ENCODE peak calls at places on chromosomes 11 and 22, in ten cellular contexts. V is HCEC 1CT; Q is activated CD8-positive, alpha-beta memory T cell treated with anti-CD3 and anti-CD28 coated beads for 48 hours; C is colonic mucosa; Y is germinal center; E is HT-29; O is RPMI7951; T is NCI-H446 treated with DMSO at 0.1 percent for 48 hours; Z is effector memory CD4-positive, alpha-beta T cell; A is fibroblast of mammary gland. X is an unnamed sample.

GRCh38 chr11:30935861-30936260 is 349.7 kb upstream of the MPPED2 start:
- DNase-seq in V (no peak), Q (no peak), C (no peak), Y (no peak), E (no peak), O (peak; percentile 29), T (no peak), Z (no peak), A (peak; percentile 19), X (no peak)

GRCh38 chr11:31236052-31236652 is 133.4 kb downstream of the DCDC1 start:
- DNase-seq in V (peak; percentile 40), Q (no peak), C (no peak), Y (no peak), E (peak; percentile 15), O (peak; percentile 7), T (peak; percentile 73), Z (no peak), A (peak; percentile 9), X (no peak)

GRCh38 chr11:15824060-15824459 is 532.3 kb downstream of the SOX6 start:
- DNase-seq in V (no peak), Q (no peak), C (no peak), Y (no peak), E (no peak), O (no peak), T (no peak), Z (no peak), A (no peak), X (no peak)

GRCh38 chr11:92227233-92227593 is 2.6 kb downstream of the FAT3 start:
- DNase-seq in V (no peak), Q (no peak), C (no peak), Y (no peak), E (no peak), O (no peak), T (no peak), Z (no peak), A (no peak), X (no peak)

GRCh38 chr11:2271077-2271326 is 614 bp upstream of the ASCL2 start:
- DNase-seq in V (no peak), Q (no peak), C (peak; percentile 39), Y (no peak), E (no peak), O (no peak), T (no peak), Z (no peak), A (no peak), X (no peak)

GRCh38 chr11:33893711-33894401 is 2.0 kb upstream of the LMO2 start:
- DNase-seq in V (no peak), Q (peak; percentile 60), C (no peak), Y (peak; percentile 53), E (no peak), O (peak; percentile 55), T (no peak), Z (peak; percentile 22), A (no peak), X (peak; percentile 58)

GRCh38 chr11:3041699-3042098 is 15.5 kb downstream of the CARS1 start:
- DNase-seq in V (no peak), Q (no peak), C (no peak), Y (no peak), E (no peak), O (no peak), T (no peak), Z (no peak), A (no peak), X (no peak)

GRCh38 chr11:121870202-121871045 is 245.6 kb downstream of the BLID start:
- DNase-seq in V (peak; percentile 47), Q (no peak), C (no peak), Y (no peak), E (no peak), O (no peak), T (no peak), Z (no peak), A (peak; percentile 33), X (no peak)

GRCh38 chr11:45709264-45709663 is 43.8 kb upstream of the CHST1 start:
- DNase-seq in V (no peak), Q (no peak), C (no peak), Y (no peak), E (no peak), O (no peak), T (no peak), Z (no peak), A (no peak), X (no peak)

GRCh38 chr11:19864141-19865120 is 151.8 kb downstream of the NAV2 start:
- DNase-seq in V (no peak), Q (no peak), C (no peak), Y (no peak), E (no peak), O (peak; percentile 25), T (no peak), Z (no peak), A (no peak), X (no peak)

GRCh38 chr22:39314251-39314971 is 5.0 kb downstream of the RPL3 start:
- DNase-seq in V (no peak), Q (no peak), C (no peak), Y (no peak), E (no peak), O (no peak), T (no peak), Z (no peak), A (no peak), X (no peak)

GRCh38 chr22:32644252-32645100 is 157.0 kb upstream of the TIMP3 start:
- DNase-seq in V (no peak), Q (no peak), C (peak; percentile 30), Y (no peak), E (peak; percentile 50), O (peak; percentile 77), T (no peak), Z (no peak), A (no peak), X (no peak)

GRCh38 chr11:27973851-27974536 is 134.0 kb downstream of the KIF18A start:
- DNase-seq in V (no peak), Q (no peak), C (no peak), Y (no peak), E (no peak), O (no peak), T (peak; percentile 44), Z (no peak), A (peak; percentile 37), X (no peak)

GRCh38 chr11:68855205-68855978 is 13.7 kb upstream of the CPT1A start:
- DNase-seq in V (no peak), Q (no peak), C (peak; percentile 58), Y (peak; percentile 54), E (no peak), O (peak; percentile 48), T (no peak), Z (no peak), A (peak; percentile 22), X (no peak)

GRCh38 chr11:102061276-102061675 is 14.0 kb downstream of the CFAP300 start:
- DNase-seq in V (no peak), Q (no peak), C (no peak), Y (no peak), E (peak; percentile 16), O (peak; percentile 39), T (no peak), Z (no peak), A (no peak), X (no peak)

GRCh38 chr11:76588455-76589325 is 81.9 kb downstream of the LRRC32 start:
- DNase-seq in V (no peak), Q (no peak), C (peak; percentile 62), Y (peak; percentile 54), E (no peak), O (no peak), T (no peak), Z (no peak), A (no peak), X (peak; percentile 59)

GRCh38 chr22:38397189-38398097 is 57.6 kb downstream of the KCNJ4 start:
- DNase-seq in V (no peak), Q (no peak), C (peak; percentile 68), Y (no peak), E (peak; percentile 11), O (peak; percentile 75), T (peak; percentile 7), Z (no peak), A (peak; percentile 37), X (no peak)

GRCh38 chr11:124899376-124900145 is 1.9 kb upstream of the ROBO4 start:
- DNase-seq in V (peak; percentile 55), Q (no peak), C (no peak), Y (no peak), E (no peak), O (peak; percentile 32), T (no peak), Z (no peak), A (peak; percentile 20), X (no peak)

GRCh38 chr11:68632802-68633201 is 51.5 kb upstream of the GAL start:
- DNase-seq in V (peak; percentile 55), Q (no peak), C (peak; percentile 65), Y (peak; percentile 19), E (peak; percentile 87), O (peak; percentile 51), T (no peak), Z (no peak), A (peak; percentile 74), X (peak; percentile 7)

GRCh38 chr11:9280655-9281301 is 15.6 kb upstream of the DENND5A start:
- DNase-seq in V (no peak), Q (peak; percentile 41), C (peak; percentile 62), Y (no peak), E (peak; percentile 70), O (peak; percentile 83), T (peak; percentile 47), Z (no peak), A (peak; percentile 54), X (peak; percentile 45)

GRCh38 chr22:41479671-41480396 is 10.9 kb downstream of the ACO2 start:
- DNase-seq in V (peak; percentile 18), Q (no peak), C (no peak), Y (no peak), E (no peak), O (peak; percentile 9), T (no peak), Z (no peak), A (peak; percentile 75), X (no peak)

GRCh38 chr11:70508231-70508480 is 109.8 kb downstream of the CTTN start:
- DNase-seq in V (no peak), Q (no peak), C (no peak), Y (no peak), E (no peak), O (no peak), T (no peak), Z (no peak), A (no peak), X (no peak)

GRCh38 chr22:29482253-29482652 is 2.2 kb downstream of the NEFH start:
- DNase-seq in V (no peak), Q (no peak), C (no peak), Y (no peak), E (no peak), O (no peak), T (no peak), Z (no peak), A (no peak), X (no peak)

GRCh38 chr11:18081551-18081950 is 24.3 kb downstream of the SAAL1 start:
- DNase-seq in V (no peak), Q (no peak), C (no peak), Y (no peak), E (no peak), O (no peak), T (no peak), Z (no peak), A (no peak), X (no peak)

GRCh38 chr11:27011560-27012253 is 17.8 kb downstream of the FIBIN start:
- DNase-seq in V (no peak), Q (no peak), C (no peak), Y (no peak), E (no peak), O (no peak), T (no peak), Z (no peak), A (no peak), X (no peak)

GRCh38 chr11:108902027-108902469 is 237.2 kb downstream of the DDX10 start:
- DNase-seq in V (no peak), Q (no peak), C (no peak), Y (no peak), E (peak; percentile 58), O (no peak), T (no peak), Z (no peak), A (no peak), X (no peak)

GRCh38 chr22:32240461-32240860 is 14.7 kb downstream of the SLC5A4 start:
- DNase-seq in V (no peak), Q (no peak), C (no peak), Y (no peak), E (no peak), O (no peak), T (no peak), Z (no peak), A (no peak), X (no peak)

GRCh38 chr22:40476341-40476740 is 105.9 kb downstream of the SGSM3 start:
- DNase-seq in V (no peak), Q (no peak), C (no peak), Y (no peak), E (no peak), O (no peak), T (no peak), Z (no peak), A (no peak), X (no peak)